ENCODE peak calls at places on chromosomes 7 and 10, in eight cellular contexts. E is astrocyte of the spinal cord, I is upper lobe of right lung, N is HCT116, Z is lung, B is cardiac muscle cell, A is ovary, Q is heart left ventricle. C is an unnamed sample.

GRCh38 chr7:105452085-105452484 is 63.4 kb upstream of the SRPK2 start:
- DNase-seq in A (no peak), I (no peak), Z (no peak), B (no peak), Q (no peak), E (peak; percentile 1), N (no peak), C (no peak)

GRCh38 chr7:69624431-69624830 is 26.2 kb downstream of the AUTS2 start:
- DNase-seq in N (no peak), A (no peak), E (no peak), Z (no peak), B (peak; percentile 28), I (no peak), Q (no peak), C (no peak)

GRCh38 chr7:74544706-74545469 is 91.2 kb downstream of the GTF2IRD1 start:
- DNase-seq in Q (no peak), Z (no peak), I (peak; percentile 72), B (peak; percentile 46), E (peak; percentile 64), N (peak; percentile 34), A (no peak), C (peak; percentile 33)

GRCh38 chr10:62492012-62492869 is 118.1 kb downstream of the ZNF365 start:
- DNase-seq in B (peak; percentile 23), Q (no peak), I (no peak), A (no peak), Z (no peak), N (peak; percentile 48), E (peak; percentile 14), C (peak; percentile 54)

GRCh38 chr10:112678987-112679386 is 232.0 kb downstream of the VTI1A start:
- DNase-seq in A (no peak), E (no peak), N (no peak), B (no peak), Q (no peak), Z (no peak), I (no peak), C (no peak)

GRCh38 chr7:137664846-137665245 is 181.9 kb downstream of the DGKI start:
- DNase-seq in A (no peak), Z (no peak), I (no peak), Q (no peak), B (no peak), N (no peak), E (no peak), C (no peak)

GRCh38 chr10:34746094-34746493 is 69.0 kb downstream of the PARD3 start:
- DNase-seq in A (no peak), B (no peak), Z (no peak), Q (no peak), E (no peak), I (no peak), N (peak; percentile 72), C (no peak)

GRCh38 chr10:118324140-118324539 is 18.0 kb downstream of the FAM204A start:
- DNase-seq in Q (no peak), I (no peak), A (no peak), N (no peak), B (no peak), E (no peak), Z (no peak), C (no peak)

GRCh38 chr7:137091396-137091795 is 222.9 kb downstream of the CHRM2 start:
- DNase-seq in Q (no peak), B (peak; percentile 82), N (no peak), A (no peak), E (peak; percentile 42), Z (no peak), I (no peak), C (no peak)

GRCh38 chr10:88409824-88410223 is 173.3 kb downstream of the RNLS start:
- DNase-seq in Q (no peak), N (no peak), Z (no peak), B (no peak), E (no peak), I (no peak), A (no peak), C (no peak)

GRCh38 chr7:50827281-50827680 is 44.6 kb upstream of the GRB10 start:
- DNase-seq in Z (no peak), B (no peak), Q (no peak), N (no peak), A (no peak), I (no peak), E (no peak), C (no peak)

GRCh38 chr7:36639826-36640225 is 84.5 kb downstream of the AOAH start:
- DNase-seq in E (no peak), I (no peak), B (no peak), N (no peak), Q (no peak), A (no peak), Z (no peak), C (no peak)

GRCh38 chr7:27141591-27142561 is 1.6 kb downstream of the HOXA5 start:
- DNase-seq in I (no peak), N (no peak), E (no peak), Z (no peak), Q (no peak), A (no peak), B (no peak), C (no peak)

GRCh38 chr10:123381271-123381670 is 227.1 kb downstream of the BUB3 start:
- DNase-seq in A (no peak), Z (no peak), Q (no peak), B (no peak), I (peak; percentile 9), E (no peak), N (no peak), C (peak; percentile 15)

GRCh38 chr10:123378302-123378701 is 224.1 kb downstream of the BUB3 start:
- DNase-seq in B (no peak), N (no peak), E (no peak), A (no peak), Q (no peak), Z (no peak), I (no peak), C (no peak)

GRCh38 chr10:123379156-123379555 is 225.0 kb downstream of the BUB3 start:
- DNase-seq in A (no peak), Z (no peak), I (peak; percentile 11), E (no peak), Q (no peak), B (no peak), N (no peak), C (no peak)

GRCh38 chr10:123377883-123378282 is 223.7 kb downstream of the BUB3 start:
- DNase-seq in B (no peak), E (no peak), Q (no peak), N (no peak), I (no peak), A (no peak), Z (no peak), C (peak; percentile 4)

GRCh38 chr10:123380491-123381085 is 226.4 kb downstream of the BUB3 start:
- DNase-seq in I (no peak), N (no peak), B (no peak), E (no peak), Z (no peak), Q (no peak), A (no peak), C (peak; percentile 67)
- TF ChIP-seq CTCF in I (peak; percentile 28), N (peak; percentile 46), B (peak; percentile 34), E (no peak), Z (no peak), Q (no peak), A (no peak), C (peak; percentile 60)

DNA sequence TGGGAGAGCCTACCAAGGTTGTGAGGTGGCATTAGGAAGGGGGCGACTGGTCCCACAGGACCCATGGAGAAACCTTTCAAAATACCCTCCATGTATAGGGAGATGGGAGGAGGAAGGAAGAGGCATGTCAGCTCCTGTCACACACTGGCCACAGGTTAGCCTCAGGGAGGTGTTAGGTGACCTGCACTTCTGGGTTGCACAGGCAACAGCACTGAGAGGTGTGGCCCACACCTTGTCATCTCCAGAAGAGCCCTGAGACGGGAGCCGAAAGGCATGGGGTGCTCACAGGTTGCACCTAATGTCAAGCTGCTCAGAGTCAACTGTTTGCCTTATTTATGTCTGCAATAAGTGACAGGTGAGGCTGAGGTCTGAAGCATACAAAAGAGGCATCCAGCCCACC is 14.6 kb upstream of the USP6NL start:
- DNase-seq in N (no peak), I (no peak), A (no peak), B (no peak), Z (no peak), E (no peak), Q (no peak), C (no peak)
- H3K4me3 ChIP-seq in N (no peak overlapping the region), I (no peak overlapping the region), A (no peak overlapping the region), B (no peak overlapping the region), Z (no peak overlapping the region), E (no peak overlapping the region), Q (no peak overlapping the region), C (no peak overlapping the region)

GRCh38 chr7:101218236-101219130 is 518 bp downstream of the ZNHIT1 start:
- DNase-seq in A (no peak), Q (no peak), I (no peak), N (no peak), Z (no peak), B (no peak), E (no peak), C (peak; percentile 25)

GRCh38 chr7:101222275-101222830 is 4.4 kb downstream of the ZNHIT1 start:
- DNase-seq in I (no peak), N (no peak), E (no peak), Z (no peak), B (no peak), A (no peak), Q (no peak), C (no peak)

GRCh38 chr7:101217388-101218235 is at the start of the genes PLOD3 and ZNHIT1:
- DNase-seq in E (peak; percentile 98), A (peak; percentile 98), N (peak; percentile 96), Z (peak; percentile 96), B (peak; percentile 100), I (peak; percentile 96), Q (peak; percentile 96), C (peak; percentile 99)

GRCh38 chr7:101223528-101223927 is 5.6 kb downstream of the ZNHIT1 start:
- DNase-seq in B (no peak), A (no peak), Z (no peak), E (no peak), I (no peak), Q (no peak), N (no peak), C (no peak)

GRCh38 chr7:101220295-101220694 is 2.3 kb downstream of the ZNHIT1 start:
- DNase-seq in Z (no peak), Q (no peak), N (no peak), E (no peak), I (no peak), A (no peak), B (no peak), C (no peak)
- TF ChIP-seq CTCF in Z (no peak), Q (no peak), N (no peak), E (no peak), I (no peak), A (no peak), B (no peak), C (no peak)

DNA sequence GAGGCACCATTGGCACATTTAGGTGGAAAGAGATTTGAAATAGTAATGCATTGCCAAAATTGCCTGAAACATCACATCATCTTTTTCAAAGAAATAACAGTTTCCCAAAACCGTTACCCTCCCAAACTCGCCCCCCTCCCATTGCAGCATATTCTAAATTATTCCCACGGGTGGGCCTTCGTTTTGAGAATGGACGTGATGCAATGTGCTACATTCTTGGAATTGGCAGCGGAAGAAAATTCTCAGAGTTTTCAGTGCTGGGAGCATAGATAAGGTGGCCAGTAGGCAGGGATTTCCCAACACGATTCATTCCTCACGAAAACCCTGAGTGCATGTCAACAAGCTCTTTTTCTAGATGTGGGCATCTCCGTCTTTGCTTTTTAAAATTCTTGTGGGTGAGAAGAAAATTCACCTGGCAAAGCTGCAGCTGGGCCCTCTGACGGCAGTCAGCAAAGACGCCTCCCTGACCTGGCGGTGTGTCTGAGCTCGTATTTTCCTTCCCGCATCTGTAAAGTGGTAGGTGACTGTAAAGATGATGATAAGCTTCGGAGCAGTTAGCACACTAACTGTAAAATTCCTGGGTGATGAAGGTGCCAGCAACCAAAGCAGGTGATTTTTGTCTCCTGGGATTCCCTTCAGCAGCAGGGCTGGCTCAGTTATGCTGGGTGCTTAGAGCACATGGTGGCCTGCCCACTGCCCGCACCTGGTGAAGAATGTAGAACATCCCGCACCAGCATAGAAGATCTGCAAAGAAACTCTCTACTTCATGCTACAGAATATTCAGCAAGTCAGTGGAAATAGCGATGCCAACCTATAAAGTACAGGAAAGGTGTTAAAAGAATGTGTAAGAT is 141.9 kb upstream of the KLF6 start:
- DNase-seq in B (no peak), Z (no peak), N (no peak), Q (no peak), E (no peak), A (no peak), I (no peak), C (peak; percentile 90)
- H3K4me3 ChIP-seq in B (no peak overlapping the region), Z (no peak overlapping the region), N (no peak overlapping the region), Q (no peak overlapping the region), E (no peak overlapping the region), A (no peak overlapping the region), I (no peak overlapping the region), C (no peak overlapping the region)

C was measured in fibroblast of the aortic adventitia.